ENCODE peak calls at places on chromosomes 4 and X, in five cellular contexts. F is NCI-H524; S is stimulated activated naive B cell treated with anti-CD40 and anti-IgM and Interleukin-4, amounts not matched to agents 10 μg/mL and 1 μg/mL and 100 μg/mL, for 72 hours; W is stimulated activated CD4-positive, alpha-beta T cell treated with anti-CD3 and anti-CD28 coated beads, Interleukin-2, amount 100 ng/mL, for 4 hours; Y is astrocyte of the spinal cord. B is an unnamed sample.

GRCh38 chrX:23954396-23954795 is 46.6 kb downstream of the CXorf58 start:
- DNase-seq in S (no peak), F (no peak), Y (no peak), W (no peak), B (no peak)

GRCh38 chr4:117478702-117479101 is 393.3 kb upstream of the TRAM1L1 start:
- DNase-seq in Y (peak; percentile 2), F (no peak), S (no peak), W (no peak), B (no peak)

GRCh38 chr4:170391066-170391754 is 301.5 kb upstream of the AADAT start:
- DNase-seq in W (no peak), Y (peak; percentile 53), F (no peak), S (no peak), B (no peak)

GRCh38 chrX:23304881-23305280 is 29.8 kb upstream of the PTCHD1 start:
- DNase-seq in Y (no peak), S (no peak), F (no peak), W (no peak), B (no peak)

GRCh38 chr4:62399242-62399641 is 1199.1 kb downstream of the ADGRL3 start:
- DNase-seq in F (no peak), W (no peak), Y (no peak), S (no peak), B (peak; percentile 5)

GRCh38 chr4:176753049-176753448 is 39.7 kb downstream of the VEGFC start:
- DNase-seq in F (no peak), W (no peak), S (no peak), Y (peak; percentile 94), B (no peak)

GRCh38 chr4:158327525-158327924 is 117.2 kb downstream of the TMEM144 start:
- DNase-seq in Y (no peak), F (peak; percentile 1), S (no peak), W (no peak), B (no peak)

GRCh38 chrX:148867596-148867995 is 367.2 kb downstream of the AFF2 start:
- DNase-seq in Y (no peak), S (no peak), W (no peak), F (no peak), B (no peak)

GRCh38 chrX:107834273-107835201 is 8.9 kb downstream of the MID2 start:
- DNase-seq in W (no peak), S (no peak), Y (no peak), F (no peak), B (no peak)

GRCh38 chr4:33425916-33426315 is 2705.7 kb downstream of the PCDH7 start:
- DNase-seq in W (no peak), F (peak; percentile 91), Y (no peak), S (no peak), B (no peak)

B was measured in GM10248.